ENCODE peak calls at places on chromosomes 1 and 21, in seven cellular contexts. W, D, V, S, U, N and E are unnamed samples.
A peak's percentile ranks its signal among the peaks of the same experiment; 100 is the strongest.

GRCh38 chr1:206450271-206450670 is 20.0 kb upstream of the IKBKE start:
- DNase-seq in N (no peak), U (no peak), V (no peak), D (no peak), W (no peak), S (no peak), E (no peak)

GRCh38 chr1:7375781-7376660 is 395.1 kb upstream of the VAMP3 start:
- DNase-seq in S (no peak), N (peak; percentile 11), V (no peak), D (no peak), U (no peak), W (no peak), E (no peak)

GRCh38 chr1:153430166-153430553 is 13.8 kb downstream of the S100A7A start:
- DNase-seq in D (no peak), S (no peak), W (no peak), U (no peak), N (no peak), V (no peak), E (no peak)

GRCh38 chr1:60848583-60849188 is 233.7 kb upstream of the NFIA start:
- DNase-seq in S (peak; percentile 48), W (no peak), N (no peak), U (no peak), D (peak; percentile 12), V (peak; percentile 60), E (no peak)

GRCh38 chr1:172134087-172134731 is 286.3 kb upstream of the C1orf105 start:
- DNase-seq in U (no peak), N (no peak), W (no peak), S (no peak), D (no peak), V (peak; percentile 41), E (no peak)

GRCh38 chr1:192559115-192560006 is 16.2 kb upstream of the RGS1 start:
- DNase-seq in V (peak; percentile 99), W (no peak), U (no peak), N (no peak), D (peak; percentile 91), S (no peak), E (peak; percentile 39)

GRCh38 chr1:247494746-247495145 is 36.8 kb upstream of the OR2B11 start:
- DNase-seq in S (no peak), V (no peak), W (no peak), N (no peak), D (no peak), U (no peak), E (no peak)

GRCh38 chr1:65420590-65421340 is at the start of the genes LEPR and LEPROT:
- DNase-seq in U (no peak), S (peak; percentile 62), W (peak; percentile 58), N (no peak), V (no peak), D (no peak), E (no peak)

GRCh38 chr1:12230549-12231275 is 882 bp downstream of the VPS13D start:
- DNase-seq in V (no peak), D (no peak), U (no peak), S (no peak), W (peak; percentile 23), N (no peak), E (no peak)

GRCh38 chr21:43317959-43318358 is 109.0 kb downstream of the SIK1 start:
- DNase-seq in W (no peak), U (no peak), V (no peak), D (no peak), S (no peak), N (no peak), E (no peak)

GRCh38 chr21:14879458-14879857 is 185.3 kb downstream of the NRIP1 start:
- DNase-seq in S (no peak), V (peak; percentile 7), D (no peak), W (no peak), U (no peak), N (no peak), E (no peak)

GRCh38 chr1:159877695-159878444 is 15.4 kb upstream of the VSIG8 start:
- DNase-seq in S (peak; percentile 66), U (no peak), D (no peak), V (no peak), W (no peak), N (no peak), E (no peak)

GRCh38 chr1:52403566-52404115 is 582 bp downstream of the ORC1 start:
- DNase-seq in U (no peak), S (peak; percentile 51), V (peak; percentile 75), D (peak; percentile 54), N (no peak), W (peak; percentile 13), E (peak; percentile 40)

GRCh38 chr1:184456189-184456588 is 69.4 kb downstream of the C1orf21 start:
- DNase-seq in U (no peak), D (no peak), W (no peak), N (no peak), V (no peak), S (no peak), E (no peak)

GRCh38 chr21:42609806-42610205 is 43.6 kb upstream of the PDE9A start:
- DNase-seq in V (peak; percentile 38), N (no peak), S (no peak), D (no peak), U (no peak), W (no peak), E (no peak)

GRCh38 chr1:54153548-54154439 is 994 bp upstream of the CDCP2 start:
- DNase-seq in S (no peak), D (peak; percentile 50), W (no peak), U (no peak), V (peak; percentile 42), N (no peak), E (peak; percentile 3)

GRCh38 chr1:227556288-227556687 is 7.1 kb upstream of the ZNF678 start:
- DNase-seq in W (no peak), D (no peak), N (no peak), U (no peak), V (no peak), S (no peak), E (no peak)

GRCh38 chr1:21335750-21336168 is 45.5 kb upstream of the ECE1 start:
- DNase-seq in S (peak; percentile 81), W (no peak), N (no peak), U (peak; percentile 59), V (peak; percentile 68), D (no peak), E (peak; percentile 51)

GRCh38 chr1:231240883-231241735 is at the start of gene GNPAT:
- DNase-seq in V (peak; percentile 83), S (peak; percentile 62), U (peak; percentile 23), N (peak; percentile 94), D (peak; percentile 66), W (peak; percentile 82), E (peak; percentile 80)

GRCh38 chr1:11692899-11693590 is 1.5 kb downstream of the DRAXIN start:
- DNase-seq in U (no peak), W (peak; percentile 66), D (peak; percentile 72), V (peak; percentile 98), N (no peak), S (no peak), E (peak; percentile 54)